ENCODE peak calls at places on chromosome 18, in four cellular contexts. S, K, B and F are unnamed samples.

GRCh38 chr18:44781890-44782289 is 101.2 kb downstream of the SETBP1 start:
- DNase-seq in S (no peak), K (no peak), B (no peak), F (no peak)

GRCh38 chr18:36386150-36386920 is 88.8 kb downstream of the FHOD3 start:
- DNase-seq in S (no peak), K (no peak), B (no peak), F (no peak)

GRCh38 chr18:51537487-51537886 is 340.0 kb upstream of the MEX3C start:
- DNase-seq in S (peak; percentile 1), K (no peak), B (no peak), F (peak; percentile 45)

GRCh38 chr18:13611616-13612110 is 114.7 kb downstream of the FAM210A start:
- DNase-seq in S (no peak), K (peak; percentile 64), B (no peak), F (no peak)

GRCh38 chr18:55078289-55078916 is 119.1 kb upstream of the CCDC68 start:
- DNase-seq in S (no peak), K (no peak), B (no peak), F (no peak)

GRCh38 chr18:21468514-21469164 is 131.9 kb downstream of the ESCO1 start:
- DNase-seq in S (no peak), K (no peak), B (no peak), F (no peak)

GRCh38 chr18:37483221-37483971 is 82.2 kb downstream of the CELF4 start:
- DNase-seq in S (peak; percentile 24), K (no peak), B (no peak), F (no peak)

GRCh38 chr18:25595274-25595673 is 243.3 kb upstream of the ZNF521 start:
- DNase-seq in S (no peak), K (no peak), B (no peak), F (no peak)

GRCh38 chr18:78352905-78353304 is 626.7 kb upstream of the SALL3 start:
- DNase-seq in S (no peak), K (no peak), B (no peak), F (no peak)

GRCh38 chr18:57438669-57439616 is 3.8 kb downstream of the ONECUT2 start:
- DNase-seq in S (peak; percentile 43), K (no peak), B (no peak), F (no peak)

GRCh38 chr18:1438458-1438910 is 533.8 kb downstream of the ADCYAP1 start:
- DNase-seq in S (no peak), K (no peak), B (no peak), F (no peak)

GRCh38 chr18:48949051-48949605 is 1.6 kb downstream of the SMAD7 start:
- DNase-seq in S (no peak), K (no peak), B (no peak), F (no peak)

GRCh38 chr18:68992719-68993482 is 195.0 kb downstream of the CCDC102B start:
- DNase-seq in S (no peak), K (no peak), B (no peak), F (no peak)

GRCh38 chr18:63843008-63843407 is 44.5 kb upstream of the SERPINB2 start:
- DNase-seq in S (no peak), K (no peak), B (no peak), F (no peak)

GRCh38 chr18:8031496-8031895 is 464.4 kb downstream of the PTPRM start:
- DNase-seq in S (no peak), K (peak; percentile 64), B (no peak), F (no peak)

GRCh38 chr18:68847219-68847860 is 49.5 kb downstream of the CCDC102B start:
- DNase-seq in S (peak; percentile 32), K (no peak), B (no peak), F (peak; percentile 10)

GRCh38 chr18:46374850-46375249 is 270.7 kb downstream of the HAUS1 start:
- DNase-seq in S (no peak), K (no peak), B (no peak), F (no peak)

GRCh38 chr18:79988925-79989361 is 580 bp upstream of the TXNL4A start:
- DNase-seq in S (peak; percentile 52), K (peak; percentile 81), B (no peak), F (no peak)

GRCh38 chr18:24075731-24076130 is 61.2 kb downstream of the TTC39C start:
- DNase-seq in S (no peak), K (no peak), B (no peak), F (no peak)

GRCh38 chr18:1270081-1270480 is 365.4 kb downstream of the ADCYAP1 start:
- DNase-seq in S (no peak), K (no peak), B (no peak), F (no peak)

GRCh38 chr18:36608107-36608506 is 220.7 kb downstream of the TPGS2 start:
- DNase-seq in S (no peak), K (no peak), B (no peak), F (no peak)

GRCh38 chr18:49335677-49336076 is 124.8 kb downstream of the DYM start:
- DNase-seq in S (peak; percentile 3), K (no peak), B (no peak), F (peak; percentile 8)

GRCh38 chr18:939167-939566 is 34.5 kb downstream of the ADCYAP1 start:
- DNase-seq in S (no peak), K (no peak), B (no peak), F (no peak)

GRCh38 chr18:50744253-50744652 is 75.6 kb downstream of the MRO start:
- DNase-seq in S (no peak), K (no peak), B (no peak), F (no peak)

GRCh38 chr18:62634991-62635630 is 80.2 kb upstream of the PHLPP1 start:
- DNase-seq in S (no peak), K (peak; percentile 33), B (no peak), F (no peak)

GRCh38 chr18:74499633-74500032 is 3.5 kb downstream of the CNDP2 start:
- DNase-seq in S (peak; percentile 67), K (peak; percentile 83), B (no peak), F (peak; percentile 61)

GRCh38 chr18:9139400-9140039 is 2.9 kb downstream of the ANKRD12 start:
- DNase-seq in S (no peak), K (no peak), B (no peak), F (no peak)

GRCh38 chr18:63179422-63179821 is 140.1 kb downstream of the BCL2 start:
- DNase-seq in S (no peak), K (no peak), B (no peak), F (no peak)

GRCh38 chr18:26981373-26982082 is 116.0 kb upstream of the AQP4 start:
- DNase-seq in S (no peak), K (no peak), B (no peak), F (no peak)

GRCh38 chr18:28607991-28608390 is 431.1 kb upstream of the CDH2 start:
- DNase-seq in S (no peak), K (no peak), B (no peak), F (no peak)

GRCh38 chr18:12373771-12374116 is 3.3 kb downstream of the AFG3L2 start:
- DNase-seq in S (no peak), K (no peak), B (no peak), F (no peak)

GRCh38 chr18:50338676-50339075 is 36.2 kb upstream of the SKA1 start:
- DNase-seq in S (no peak), K (no peak), B (no peak), F (no peak)